ENCODE peak calls at places on chromosome 15, in nine cellular contexts. H is cardiac fibroblast, C is HuH-7, K is lower lobe of right lung, D is Caco-2, Z is foreskin melanocyte, M is dorsolateral prefrontal cortex, I is EH, J is activated gamma-delta T cell treated with Interleukin-2 at 50 U/mL for 16 hours. O is an unnamed sample.

GRCh38 chr15:78291052-78291451 is 8.4 kb downstream of the SKIC8 start:
- DNase-seq in K (no peak), C (no peak), Z (no peak), D (no peak), J (no peak), H (no peak), M (no peak), I (no peak), O (no peak)

GRCh38 chr15:33098082-33099058 is 96.1 kb downstream of the FMN1 start:
- DNase-seq in C (no peak), Z (peak; percentile 70), K (no peak), D (no peak), I (peak; percentile 95), H (peak; percentile 39), M (no peak), J (no peak), O (peak; percentile 94)

GRCh38 chr15:79179108-79179561 is 88.6 kb upstream of the RASGRF1 start:
- DNase-seq in I (peak; percentile 52), Z (no peak), K (no peak), C (peak; percentile 26), M (no peak), D (peak; percentile 67), J (no peak), H (no peak), O (peak; percentile 77)

GRCh38 chr15:101807345-101807945 is 4.1 kb downstream of the OR4F6 start:
- DNase-seq in H (no peak), Z (peak; percentile 89), K (no peak), D (no peak), C (no peak), I (peak; percentile 83), J (no peak), M (no peak), O (peak; percentile 3)

GRCh38 chr15:63274427-63274826 is 3.0 kb upstream of the APH1B start:
- DNase-seq in J (no peak), H (no peak), D (no peak), I (peak; percentile 43), C (no peak), M (no peak), K (no peak), Z (no peak), O (no peak)

GRCh38 chr15:51970132-51970817 is 1.3 kb downstream of the LEO1 start:
- DNase-seq in M (no peak), H (no peak), I (peak; percentile 14), C (no peak), Z (no peak), D (peak; percentile 14), J (no peak), K (no peak), O (no peak)

GRCh38 chr15:24985224-24985623 is 30.4 kb downstream of the SNRPN start:
- DNase-seq in I (no peak), J (no peak), D (no peak), M (no peak), K (no peak), C (no peak), Z (no peak), H (no peak), O (no peak)

GRCh38 chr15:38072507-38073277 is 138.3 kb downstream of the TMCO5A start:
- DNase-seq in D (peak; percentile 83), I (peak; percentile 71), J (no peak), Z (peak; percentile 98), C (peak; percentile 46), K (peak; percentile 75), M (peak; percentile 92), H (peak; percentile 87), O (peak; percentile 85)

GRCh38 chr15:65785151-65785550 is 6.9 kb downstream of the DENND4A start:
- DNase-seq in Z (no peak), J (no peak), M (no peak), H (no peak), K (no peak), I (no peak), C (no peak), D (no peak), O (no peak)

GRCh38 chr15:57418640-57419039 is 42.3 kb downstream of the CGNL1 start:
- DNase-seq in J (no peak), H (no peak), I (peak; percentile 14), M (no peak), Z (no peak), D (no peak), C (no peak), K (no peak), O (peak; percentile 43)

GRCh38 chr15:77295446-77295845 is 124.5 kb downstream of the PEAK1 start:
- DNase-seq in H (peak; percentile 65), C (no peak), Z (no peak), D (peak; percentile 10), M (no peak), J (no peak), I (peak; percentile 74), K (no peak), O (no peak)

O was measured in myocyte.